ENCODE peak calls at places on chromosome 9, in five cellular contexts. V is naive thymus-derived CD4-positive, alpha-beta T cell; S is NCI-H748 treated with DMSO at 0.1 percent for 48 hours; P is activated naive CD8-positive, alpha-beta T cell treated with anti-CD3 and anti-CD28 coated beads, Interleukin-2, amount 50 U/mL, for 24 hours; N is SIG-M5. Y is an unnamed sample.

GRCh38 chr9:85137606-85138150 is 468.1 kb downstream of the NTRK2 start:
- DNase-seq in V (no peak), S (no peak), P (no peak), N (no peak), Y (no peak)

GRCh38 chr9:134626576-134627416 is 14.8 kb upstream of the COL5A1 start:
- DNase-seq in V (no peak), S (no peak), P (no peak), N (no peak), Y (no peak)

GRCh38 chr9:38422555-38423245 is 1.6 kb downstream of the IGFBPL1 start:
- DNase-seq in V (no peak), S (no peak), P (no peak), N (no peak), Y (no peak)

GRCh38 chr9:126799051-126799450 is 5.8 kb upstream of the ZBTB43 start:
- DNase-seq in V (no peak), S (no peak), P (no peak), N (no peak), Y (no peak)

GRCh38 chr9:127067603-127068220 is 54.7 kb downstream of the ANGPTL2 start:
- DNase-seq in V (no peak), S (no peak), P (no peak), N (no peak), Y (no peak)

GRCh38 chr9:101625871-101626270 is 31.1 kb upstream of the PPP3R2 start:
- DNase-seq in V (no peak), S (no peak), P (no peak), N (no peak), Y (no peak)

GRCh38 chr9:121121582-121122087 is 46.9 kb downstream of the CNTRL start:
- DNase-seq in V (peak), S (peak), P (peak), N (peak), Y (peak)

GRCh38 chr9:22813520-22813919 is 366.9 kb downstream of the DMRTA1 start:
- DNase-seq in V (no peak), S (peak), P (no peak), N (no peak), Y (no peak)

GRCh38 chr9:36132081-36132480 is 4.5 kb upstream of the GLIPR2 start:
- DNase-seq in V (no peak), S (no peak), P (no peak), N (no peak), Y (no peak)

GRCh38 chr9:112556497-112557085 is 70.0 kb downstream of the KIAA1958 start:
- DNase-seq in V (no peak), S (no peak), P (no peak), N (no peak), Y (no peak)

GRCh38 chr9:34624475-34624984 is 4.2 kb upstream of the DCTN3 start:
- DNase-seq in V (no peak), S (no peak), P (no peak), N (no peak), Y (no peak)

GRCh38 chr9:98187926-98188325 is 4.5 kb downstream of the CORO2A start:
- DNase-seq in V (no peak), S (no peak), P (no peak), N (no peak), Y (no peak)

GRCh38 chr9:32395483-32396216 is 11.2 kb downstream of the ACO1 start:
- DNase-seq in V (no peak), S (no peak), P (no peak), N (no peak), Y (no peak)

GRCh38 chr9:4382722-4383317 is 83.0 kb upstream of the GLIS3 start:
- DNase-seq in V (peak), S (peak), P (no peak), N (no peak), Y (no peak)

Y was measured in COLO829.